ENCODE peak calls at places on chromosome 15, in seven cellular contexts. One of them, this sample, is unnamed.

GRCh38 chr15:80750591-80750990 is 28.6 kb upstream of the CEMIP start:
- DNase-seq in anterior cingulate cortex: no peak
- DNase-seq in NCI-H1092 treated with DMSO at 0.1 percent for 48 hours: no peak
- DNase-seq in NCI-H748 treated with DMSO at 0.1 percent for 48 hours: no peak
- DNase-seq in hypothalamus: no peak
- DNase-seq in occipital lobe: no peak
- DNase-seq in NCI-H524 treated with DMSO at 0.1 percent for 48 hours: no peak
- DNase-seq in this sample: no peak

GRCh38 chr15:77335298-77335697 is 84.6 kb downstream of the PEAK1 start:
- DNase-seq in NCI-H1092 treated with DMSO at 0.1 percent for 48 hours: no peak
- DNase-seq in hypothalamus: no peak
- DNase-seq in NCI-H748 treated with DMSO at 0.1 percent for 48 hours: no peak
- DNase-seq in NCI-H524 treated with DMSO at 0.1 percent for 48 hours: no peak
- DNase-seq in occipital lobe: no peak
- DNase-seq in anterior cingulate cortex: no peak
- DNase-seq in this sample: no peak

GRCh38 chr15:77749236-77749997 is 116.7 kb upstream of the LINGO1 start:
- DNase-seq in NCI-H524 treated with DMSO at 0.1 percent for 48 hours: no peak
- DNase-seq in NCI-H748 treated with DMSO at 0.1 percent for 48 hours: no peak
- DNase-seq in anterior cingulate cortex: no peak
- DNase-seq in hypothalamus: no peak
- DNase-seq in occipital lobe: no peak
- DNase-seq in NCI-H1092 treated with DMSO at 0.1 percent for 48 hours: no peak
- DNase-seq in this sample: peak

GRCh38 chr15:39127925-39128617 is 452.8 kb upstream of the THBS1 start:
- DNase-seq in occipital lobe: no peak
- DNase-seq in hypothalamus: no peak
- DNase-seq in anterior cingulate cortex: no peak
- DNase-seq in NCI-H1092 treated with DMSO at 0.1 percent for 48 hours: peak
- DNase-seq in NCI-H748 treated with DMSO at 0.1 percent for 48 hours: no peak
- DNase-seq in NCI-H524 treated with DMSO at 0.1 percent for 48 hours: no peak
- DNase-seq in this sample: peak

GRCh38 chr15:79680721-79681120 is 216.1 kb downstream of the MTHFS start:
- DNase-seq in hypothalamus: no peak
- DNase-seq in anterior cingulate cortex: no peak
- DNase-seq in occipital lobe: no peak
- DNase-seq in NCI-H524 treated with DMSO at 0.1 percent for 48 hours: no peak
- DNase-seq in NCI-H748 treated with DMSO at 0.1 percent for 48 hours: no peak
- DNase-seq in NCI-H1092 treated with DMSO at 0.1 percent for 48 hours: no peak
- DNase-seq in this sample: peak

GRCh38 chr15:69298697-69299441 is at the start of gene PAQR5:
- DNase-seq in NCI-H748 treated with DMSO at 0.1 percent for 48 hours: no peak
- DNase-seq in NCI-H524 treated with DMSO at 0.1 percent for 48 hours: no peak
- DNase-seq in occipital lobe: no peak
- DNase-seq in NCI-H1092 treated with DMSO at 0.1 percent for 48 hours: no peak
- DNase-seq in anterior cingulate cortex: no peak
- DNase-seq in hypothalamus: no peak
- DNase-seq in this sample: peak

GRCh38 chr15:48471073-48471472 is 139.8 kb downstream of the DUT start:
- DNase-seq in anterior cingulate cortex: no peak
- DNase-seq in NCI-H524 treated with DMSO at 0.1 percent for 48 hours: no peak
- DNase-seq in NCI-H1092 treated with DMSO at 0.1 percent for 48 hours: no peak
- DNase-seq in hypothalamus: no peak
- DNase-seq in occipital lobe: no peak
- DNase-seq in NCI-H748 treated with DMSO at 0.1 percent for 48 hours: no peak
- DNase-seq in this sample: no peak

GRCh38 chr15:69592954-69593353 is 140.3 kb downstream of the RPLP1 start:
- DNase-seq in occipital lobe: no peak
- DNase-seq in hypothalamus: no peak
- DNase-seq in NCI-H1092 treated with DMSO at 0.1 percent for 48 hours: peak
- DNase-seq in NCI-H524 treated with DMSO at 0.1 percent for 48 hours: no peak
- DNase-seq in anterior cingulate cortex: no peak
- DNase-seq in NCI-H748 treated with DMSO at 0.1 percent for 48 hours: no peak
- DNase-seq in this sample: no peak

GRCh38 chr15:98513428-98513991 is 134.8 kb upstream of the IGF1R start:
- DNase-seq in anterior cingulate cortex: no peak
- DNase-seq in occipital lobe: no peak
- DNase-seq in NCI-H524 treated with DMSO at 0.1 percent for 48 hours: no peak
- DNase-seq in hypothalamus: no peak
- DNase-seq in NCI-H1092 treated with DMSO at 0.1 percent for 48 hours: no peak
- DNase-seq in NCI-H748 treated with DMSO at 0.1 percent for 48 hours: no peak
- DNase-seq in this sample: no peak

GRCh38 chr15:85603703-85604102 is 191.0 kb downstream of the KLHL25 start:
- DNase-seq in NCI-H748 treated with DMSO at 0.1 percent for 48 hours: no peak
- DNase-seq in NCI-H524 treated with DMSO at 0.1 percent for 48 hours: no peak
- DNase-seq in occipital lobe: no peak
- DNase-seq in hypothalamus: no peak
- DNase-seq in anterior cingulate cortex: no peak
- DNase-seq in NCI-H1092 treated with DMSO at 0.1 percent for 48 hours: no peak
- DNase-seq in this sample: no peak